ENCODE peak calls at places on chromosomes 6 and 20, in five cellular contexts. O is activated CD8-positive, alpha-beta T cell treated with anti-CD3 and anti-CD28 coated beads for 36 hours; D is ascending aorta; H is right atrium auricular region; X is choroid plexus epithelial cell. C is an unnamed sample.

GRCh38 chr6:25441658-25442276 is 162.6 kb downstream of the CARMIL1 start:
- DNase-seq in O (no peak), D (no peak), H (no peak), X (no peak), C (no peak)

GRCh38 chr20:45969712-45970634 is 2.0 kb downstream of the ZNF335 start:
- DNase-seq in O (peak), D (peak), H (no peak), X (peak), C (no peak)

GRCh38 chr6:19303381-19303780 is 533.8 kb upstream of the ID4 start:
- DNase-seq in O (no peak), D (no peak), H (no peak), X (peak), C (no peak)

GRCh38 chr6:136051140-136051775 is 198.9 kb downstream of the MTFR2 start:
- DNase-seq in O (peak), D (no peak), H (no peak), X (peak), C (no peak)

GRCh38 chr6:98844244-98845161 is 10.1 kb downstream of the POU3F2 start:
- DNase-seq in O (no peak), D (no peak), H (no peak), X (no peak), C (no peak)

GRCh38 chr6:36616888-36617521 is 22.8 kb downstream of the SRSF3 start:
- DNase-seq in O (no peak), D (peak), H (peak), X (no peak), C (no peak)

GRCh38 chr20:35788796-35789195 is 17.0 kb downstream of the PHF20 start:
- DNase-seq in O (no peak), D (no peak), H (no peak), X (no peak), C (no peak)

GRCh38 chr6:42628604-42629003 is 64.8 kb downstream of the UBR2 start:
- DNase-seq in O (no peak), D (no peak), H (no peak), X (no peak), C (no peak)

GRCh38 chr6:111057074-111057752 is 30.1 kb upstream of the SLC16A10 start:
- DNase-seq in O (no peak), D (no peak), H (no peak), X (peak), C (no peak)

GRCh38 chr6:109490708-109491107 is 7.7 kb upstream of the ZBTB24 start:
- DNase-seq in O (no peak), D (no peak), H (no peak), X (no peak), C (no peak)

GRCh38 chr6:40550096-40550731 is 37.0 kb downstream of the LRFN2 start:
- DNase-seq in O (peak), D (no peak), H (no peak), X (peak), C (no peak)

GRCh38 chr6:159217595-159218275 is 48.5 kb downstream of the FNDC1 start:
- DNase-seq in O (peak), D (no peak), H (no peak), X (peak), C (no peak)

GRCh38 chr6:39051399-39052122 is 3.0 kb downstream of the GLP1R start:
- DNase-seq in O (no peak), D (no peak), H (no peak), X (no peak), C (no peak)

GRCh38 chr6:12717356-12717755 is 789 bp downstream of the PHACTR1 start:
- DNase-seq in O (no peak), D (no peak), H (no peak), X (no peak), C (no peak)

GRCh38 chr6:157712585-157713295 is 110.3 kb upstream of the SNX9 start:
- DNase-seq in O (no peak), D (no peak), H (no peak), X (no peak), C (no peak)

GRCh38 chr20:49290608-49291191 is 12.8 kb upstream of the ZNFX1 start:
- DNase-seq in O (no peak), D (no peak), H (no peak), X (no peak), C (no peak)

GRCh38 chr20:25314497-25315417 is 66.9 kb downstream of the PYGB start:
- DNase-seq in O (no peak), D (peak), H (no peak), X (no peak), C (peak)

GRCh38 chr20:9300080-9300479 is 214.3 kb upstream of the LAMP5 start:
- DNase-seq in O (no peak), D (no peak), H (no peak), X (no peak), C (no peak)

GRCh38 chr6:166361080-166361429 is 18.7 kb upstream of the SFT2D1 start:
- DNase-seq in O (no peak), D (no peak), H (no peak), X (peak), C (no peak)

GRCh38 chr6:162713926-162714759 is 13.4 kb downstream of the PRKN start:
- DNase-seq in O (no peak), D (no peak), H (no peak), X (no peak), C (no peak)
- TF ChIP-seq CTCF in O (no peak), D (no peak), H (no peak), X (no peak), C (no peak)

GRCh38 chr20:57390604-57391438 is at the start of gene RBM38:
- DNase-seq in O (peak), D (peak), H (no peak), X (peak), C (peak)

GRCh38 chr20:57391439-57392129 is 388 bp downstream of the RBM38 start:
- DNase-seq in O (peak), D (no peak), H (no peak), X (peak), C (peak)

GRCh38 chr20:57388953-57389694 is 2.1 kb upstream of the RBM38 start:
- DNase-seq in O (peak), D (peak), H (peak), X (peak), C (peak)

GRCh38 chr20:57387945-57388351 is 3.2 kb upstream of the RBM38 start:
- DNase-seq in O (no peak), D (peak), H (no peak), X (no peak), C (no peak)

GRCh38 chr20:57389695-57390603 is 1.2 kb upstream of the RBM38 start:
- DNase-seq in O (peak), D (peak), H (no peak), X (peak), C (peak)
- TF ChIP-seq CTCF in O (no peak), D (no peak), H (no peak), X (no peak), C (no peak)

GRCh38 chr6:5763871-5764270 is 242.9 kb downstream of the NRN1 start:
- DNase-seq in O (no peak), D (peak), H (no peak), X (peak), C (no peak)

GRCh38 chr6:5767471-5767870 is 239.3 kb downstream of the NRN1 start:
- DNase-seq in O (no peak), D (no peak), H (no peak), X (no peak), C (no peak)

GRCh38 chr6:5764401-5764955 is 242.2 kb downstream of the NRN1 start:
- DNase-seq in O (no peak), D (peak), H (peak), X (peak), C (no peak)

GRCh38 chr6:5765141-5765760 is 241.5 kb downstream of the NRN1 start:
- DNase-seq in O (no peak), D (peak), H (no peak), X (no peak), C (no peak)

DNA sequence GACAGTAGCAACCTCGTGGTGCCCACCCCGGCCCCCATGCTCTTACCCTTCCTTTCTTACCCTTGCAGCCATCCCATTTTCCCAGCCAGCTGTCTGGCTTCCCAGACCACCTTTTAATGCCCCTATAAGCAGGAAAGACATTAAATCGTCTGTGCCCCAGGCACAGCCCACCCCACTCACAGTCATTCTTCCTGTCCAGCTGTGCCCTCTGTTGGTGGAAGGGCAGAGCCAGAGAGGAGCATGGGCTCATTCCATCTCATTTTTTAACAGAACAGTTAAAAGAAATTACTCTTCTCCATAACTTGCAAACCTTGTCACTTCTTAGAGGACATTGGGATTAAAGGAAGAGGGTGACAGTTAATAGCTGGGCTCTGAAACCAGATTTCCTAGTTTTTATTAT is 240.5 kb downstream of the NRN1 start:
- DNase-seq in O (no peak), D (peak), H (no peak), X (peak), C (no peak)
- TF ChIP-seq CTCF in O (no peak), D (no peak), H (peak), X (peak), C (no peak)

GRCh38 chr6:5213851-5214507 is 46.8 kb downstream of the LYRM4 start:
- DNase-seq in O (no peak), D (no peak), H (no peak), X (peak), C (no peak)
- TF ChIP-seq CTCF in O (no peak), D (no peak), H (no peak), X (peak), C (no peak)

GRCh38 chr6:137767465-137767864 is 99.6 kb upstream of the TNFAIP3 start:
- DNase-seq in O (no peak), D (no peak), H (no peak), X (no peak), C (no peak)

GRCh38 chr6:137767931-137768690 is 98.9 kb upstream of the TNFAIP3 start:
- DNase-seq in O (no peak), D (no peak), H (no peak), X (peak), C (no peak)

GRCh38 chr6:137768935-137769334 is 98.1 kb upstream of the TNFAIP3 start:
- DNase-seq in O (no peak), D (no peak), H (no peak), X (no peak), C (no peak)

GRCh38 chr6:137772541-137773289 is 94.3 kb upstream of the TNFAIP3 start:
- DNase-seq in O (no peak), D (no peak), H (no peak), X (no peak), C (no peak)

GRCh38 chr6:137769797-137770362 is 97.2 kb upstream of the TNFAIP3 start:
- DNase-seq in O (no peak), D (no peak), H (no peak), X (no peak), C (no peak)
- TF ChIP-seq CTCF in O (no peak), D (no peak), H (no peak), X (no peak), C (no peak)

DNA sequence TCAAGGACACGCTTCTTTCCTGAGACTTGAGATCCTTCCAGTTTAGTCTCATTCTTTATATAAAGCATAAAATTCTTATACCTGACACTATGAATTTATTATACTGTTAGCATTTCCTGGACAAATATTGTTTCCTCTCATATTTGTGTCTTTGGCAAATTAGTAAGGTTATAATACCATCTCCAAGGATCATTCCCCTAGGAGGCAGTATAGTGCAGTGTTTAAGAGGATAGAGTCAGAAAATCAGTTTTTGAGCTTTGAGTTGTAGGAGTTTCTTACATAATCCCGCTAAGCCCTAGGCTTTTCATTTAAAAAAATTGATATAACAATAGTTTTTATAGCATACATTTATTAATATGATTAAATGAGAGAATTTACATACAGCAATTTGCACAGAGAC is 510.8 kb downstream of the TENT5A start:
- DNase-seq in O (no peak), D (no peak), H (no peak), X (peak), C (no peak)
- TF ChIP-seq CTCF in O (no peak), D (peak), H (no peak), X (peak), C (no peak)

DNA sequence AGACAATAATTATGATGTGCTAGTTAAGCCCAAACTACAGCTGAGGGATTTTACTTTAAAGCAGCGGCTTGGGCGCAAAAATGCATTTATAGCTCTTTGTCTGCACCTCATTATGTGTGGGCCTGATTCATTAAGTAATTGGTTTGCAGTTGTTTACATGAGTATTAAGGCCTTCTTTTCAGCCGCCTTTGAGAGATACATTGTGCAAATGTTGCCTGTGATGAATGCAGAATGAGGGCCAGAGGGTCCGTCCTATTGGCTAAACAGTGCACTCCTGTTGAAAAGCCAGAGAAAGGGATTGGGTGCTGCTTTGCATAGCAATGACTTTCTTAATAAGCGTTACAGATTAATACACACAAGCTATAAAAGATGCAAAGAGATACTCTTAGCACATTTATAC is 68.3 kb upstream of the XRN2 start:
- DNase-seq in O (no peak), D (no peak), H (no peak), X (no peak), C (no peak)
- TF ChIP-seq CTCF in O (no peak), D (no peak), H (no peak), X (no peak), C (no peak)

DNA sequence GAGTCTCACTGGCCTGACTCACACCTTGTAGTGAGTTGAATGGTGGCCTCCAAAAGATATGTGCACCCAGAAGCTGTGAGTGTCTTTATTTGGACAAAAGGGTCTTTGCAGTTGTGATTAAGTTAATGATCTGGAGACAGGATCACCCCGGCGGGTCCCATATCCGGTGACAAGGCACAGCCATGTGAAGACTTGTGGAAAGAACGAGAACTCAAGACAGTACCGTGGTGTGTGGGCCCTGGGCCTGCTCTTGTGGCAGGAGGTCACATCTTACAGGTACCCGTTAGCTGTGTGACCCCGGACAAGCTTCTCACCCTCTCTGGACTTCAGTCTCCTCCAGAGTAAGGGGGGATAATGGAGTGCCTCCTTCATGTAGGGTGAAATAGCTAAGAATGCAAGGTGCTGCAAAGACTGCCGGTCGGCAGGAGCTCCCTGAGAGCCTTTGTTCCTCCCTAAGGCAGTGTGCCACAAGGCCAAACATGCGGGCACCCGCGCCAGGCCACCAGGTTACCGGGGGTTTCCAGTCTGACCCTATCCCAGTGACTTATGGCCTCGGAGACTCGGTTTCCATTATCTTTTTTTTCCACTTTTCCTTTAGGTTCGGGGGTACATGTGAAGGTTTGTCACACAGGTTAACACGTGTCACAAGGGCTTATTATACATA is 39.2 kb downstream of the CDH4 start:
- DNase-seq in O (no peak), D (no peak), H (no peak), X (no peak), C (no peak)
- TF ChIP-seq CTCF in O (no peak), D (no peak), H (no peak), X (no peak), C (no peak)

GRCh38 chr6:89589297-89590074 is 49.1 kb downstream of the LYRM2 start:
- DNase-seq in O (no peak), D (no peak), H (no peak), X (no peak), C (no peak)
- TF ChIP-seq CTCF in O (no peak), D (no peak), H (no peak), X (no peak), C (no peak)

GRCh38 chr6:150143521-150144293 is 863 bp downstream of the PPP1R14C start:
- DNase-seq in O (no peak), D (no peak), H (no peak), X (no peak), C (no peak)
- TF ChIP-seq CTCF in O (no peak), D (no peak), H (no peak), X (no peak), C (no peak)

C was measured in activated B cell treated with CpG ODN at 0.5 μM for 24 hours.